ENCODE peak calls at places on chromosomes 3 and 15, in eight cellular contexts. P is HFF-Myc, H is GM06990, S is AG04450, I is bronchial epithelial cell, R is foreskin fibroblast, M is ovary, E is PC-3. X is an unnamed sample.

GRCh38 chr3:195802261-195802701 is 9.4 kb downstream of the MUC4 start:
- DNase-seq in P (no peak), H (no peak), S (no peak), I (no peak), R (no peak), M (no peak), E (no peak), X (no peak)

GRCh38 chr15:39869251-39869650 is 50.8 kb downstream of the GPR176 start:
- DNase-seq in P (no peak), H (no peak), S (no peak), I (no peak), R (no peak), M (no peak), E (no peak), X (no peak)

GRCh38 chr3:126130981-126131750 is 47.2 kb upstream of the SLC41A3 start:
- DNase-seq in P (no peak), H (no peak), S (no peak), I (no peak), R (no peak), M (peak), E (no peak), X (no peak)

GRCh38 chr3:194337965-194338753 is 13.0 kb downstream of the CPN2 start:
- DNase-seq in P (no peak), H (no peak), S (no peak), I (no peak), R (peak), M (no peak), E (no peak), X (no peak)

GRCh38 chr3:190911382-190911781 is 48.9 kb upstream of the GMNC start:
- DNase-seq in P (no peak), H (no peak), S (no peak), I (peak), R (no peak), M (no peak), E (no peak), X (peak)

GRCh38 chr3:94269763-94270162 is 206.9 kb downstream of the NSUN3 start:
- DNase-seq in P (no peak), H (no peak), S (no peak), I (no peak), R (no peak), M (no peak), E (no peak), X (no peak)

GRCh38 chr15:68034071-68034470 is 20.0 kb upstream of the PIAS1 start:
- DNase-seq in P (no peak), H (no peak), S (no peak), I (no peak), R (no peak), M (no peak), E (no peak), X (no peak)

GRCh38 chr15:68821190-68821897 is 649 bp upstream of the ANP32A start:
- DNase-seq in P (no peak), H (no peak), S (no peak), I (no peak), R (no peak), M (no peak), E (no peak), X (no peak)

GRCh38 chr3:28267984-28268849 is 26.8 kb downstream of the CMC1 start:
- DNase-seq in P (no peak), H (no peak), S (no peak), I (peak), R (peak), M (no peak), E (peak), X (no peak)

GRCh38 chr3:16801698-16802097 is 83.1 kb upstream of the PLCL2 start:
- DNase-seq in P (peak), H (no peak), S (no peak), I (no peak), R (peak), M (no peak), E (no peak), X (peak)

GRCh38 chr15:28098766-28099554 is at the start of gene OCA2:
- DNase-seq in P (peak), H (no peak), S (no peak), I (no peak), R (peak), M (no peak), E (peak), X (peak)
- H3K4me3 ChIP-seq in P (peak), H (no peak), S (peak), I (no peak), R (peak), M (no peak), E (peak), X (peak)

GRCh38 chr3:10709110-10709781 is 106.8 kb upstream of the SLC6A11 start:
- DNase-seq in P (no peak), H (no peak), S (no peak), I (no peak), R (no peak), M (no peak), E (no peak), X (no peak)
- TF ChIP-seq CTCF in P (no peak), H (no peak), S (no peak), I (no peak), R (no peak), M (no peak), E (peak), X (no peak)

GRCh38 chr3:5187152-5187919 is at the start of gene EDEM1:
- DNase-seq in P (peak), H (peak), S (peak), I (peak), R (peak), M (peak), E (peak), X (peak)

GRCh38 chr3:5186854-5187151 is 704 bp upstream of the EDEM1 start:
- DNase-seq in P (no peak), H (no peak), S (no peak), I (peak), R (peak), M (no peak), E (peak), X (no peak)

GRCh38 chr3:5185093-5185673 is 2.3 kb upstream of the EDEM1 start:
- DNase-seq in P (no peak), H (no peak), S (no peak), I (no peak), R (peak), M (no peak), E (no peak), X (no peak)

GRCh38 chr3:5187920-5188418 is 462 bp downstream of the EDEM1 start:
- DNase-seq in P (no peak), H (peak), S (no peak), I (no peak), R (peak), M (peak), E (peak), X (no peak)

GRCh38 chr3:5186089-5186853 is 1.2 kb upstream of the EDEM1 start:
- DNase-seq in P (no peak), H (no peak), S (no peak), I (no peak), R (peak), M (no peak), E (no peak), X (no peak)
- H3K4me3 ChIP-seq in P (peak), H (peak), S (peak), I (peak), R (peak), M (peak), E (peak), X (peak)

GRCh38 chr15:22839046-22839705 is 710 bp downstream of the NIPA2 start:
- DNase-seq in P (no peak), H (peak), S (no peak), I (peak), R (no peak), M (no peak), E (no peak), X (no peak)

DNA sequence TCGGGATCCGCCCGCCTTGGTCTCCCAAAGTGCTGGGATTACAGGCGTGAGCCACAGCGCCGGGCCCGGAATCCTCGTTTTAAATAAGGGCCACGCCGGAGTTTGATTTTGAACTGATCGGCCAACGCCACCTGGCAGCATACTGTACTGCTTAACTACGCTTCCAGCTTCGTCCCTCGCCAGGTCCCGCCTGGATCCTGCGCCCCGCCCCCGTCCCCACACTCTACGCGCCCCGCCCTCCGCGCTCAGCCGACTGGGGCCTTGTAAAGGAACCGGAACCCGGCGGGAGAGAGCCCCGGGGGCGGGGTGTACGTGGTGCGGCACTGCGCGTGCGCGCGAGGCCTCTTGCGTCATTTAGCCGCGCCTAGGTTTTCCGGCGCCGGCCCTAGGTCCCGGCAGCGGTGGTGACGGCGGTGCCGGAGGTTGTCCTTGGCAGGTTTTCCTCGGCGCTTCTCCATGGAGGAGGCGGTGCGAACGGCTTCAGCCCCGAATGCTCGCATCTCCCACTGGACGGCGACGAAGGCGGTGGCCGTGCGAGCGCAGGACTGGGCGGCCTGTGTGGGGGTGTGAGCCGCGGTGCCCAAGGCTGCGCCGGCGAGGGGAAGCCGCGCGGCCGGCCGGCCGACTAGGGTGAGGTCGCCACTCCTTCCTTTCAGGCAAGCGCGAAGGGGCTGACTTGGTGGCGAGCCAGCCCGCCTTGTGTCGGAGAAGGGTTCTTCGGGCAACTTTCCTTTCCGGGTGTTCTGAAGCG is at the start of gene NIPA2:
- DNase-seq in P (peak), H (peak), S (peak), I (peak), R (peak), M (peak), E (peak), X (peak)
- TF ChIP-seq CTCF in P (no peak), H (peak), S (no peak), I (peak), R (no peak), M (no peak), E (no peak), X (no peak)

DNA sequence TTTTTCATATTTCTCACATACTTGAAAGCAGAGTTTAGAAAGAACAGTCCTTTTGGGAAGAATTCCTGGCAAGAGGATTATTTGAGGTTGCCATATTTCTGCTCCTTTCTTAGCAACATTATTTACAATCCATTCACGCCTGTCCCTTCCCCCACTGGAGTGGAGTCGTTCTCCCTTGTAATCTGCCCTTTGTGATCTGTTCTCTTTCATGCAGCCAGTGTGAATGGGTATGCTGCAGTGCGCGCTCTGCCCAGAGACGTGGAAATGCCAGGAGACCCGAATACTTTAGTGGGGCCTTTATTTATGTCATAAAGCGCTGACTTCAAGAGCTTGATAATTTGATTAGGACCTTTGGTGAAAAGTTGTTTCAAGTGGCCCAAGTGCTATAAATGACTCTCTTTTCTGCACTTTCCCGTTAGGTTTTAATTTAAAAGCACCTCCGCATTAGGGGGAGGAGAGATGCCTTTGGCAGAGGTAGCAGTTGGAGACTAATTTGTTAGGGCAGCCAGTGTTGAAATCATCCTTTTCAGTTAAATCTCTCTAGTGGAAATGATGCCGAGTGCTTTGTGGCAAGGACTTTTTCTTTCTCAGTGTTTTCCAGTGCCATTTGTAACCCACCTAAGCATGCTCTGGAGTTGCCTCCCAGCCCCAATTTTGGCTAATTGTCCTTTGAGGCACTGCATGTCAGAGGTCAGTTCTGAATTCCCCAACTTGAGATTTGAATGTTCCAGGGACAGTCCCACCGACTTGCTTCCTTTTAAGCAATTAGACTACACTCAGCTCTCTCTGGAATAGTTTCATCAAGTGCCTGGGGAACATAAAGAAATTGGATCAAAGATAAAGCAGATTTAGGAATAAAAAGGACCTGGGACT is 52.5 kb downstream of the PSMD6 start:
- DNase-seq in P (no peak), H (no peak), S (no peak), I (no peak), R (no peak), M (no peak), E (no peak), X (no peak)
- H3K4me3 ChIP-seq in P (no peak), H (no peak), S (no peak), I (no peak), R (no peak), M (no peak), E (no peak), X (no peak)

GRCh38 chr3:139238281-139239030 is 105.4 kb upstream of the MRPS22 start:
- DNase-seq in P (no peak), H (no peak), S (no peak), I (no peak), R (no peak), M (peak), E (no peak), X (no peak)

GRCh38 chr3:139236336-139236735 is 107.5 kb upstream of the MRPS22 start:
- DNase-seq in P (no peak), H (no peak), S (no peak), I (no peak), R (no peak), M (no peak), E (no peak), X (no peak)

GRCh38 chr3:139241783-139242182 is 102.0 kb upstream of the MRPS22 start:
- DNase-seq in P (no peak), H (no peak), S (no peak), I (no peak), R (no peak), M (no peak), E (no peak), X (no peak)
- TF ChIP-seq CTCF in P (no peak), H (no peak), S (peak), I (no peak), R (no peak), M (peak), E (no peak), X (no peak)

DNA sequence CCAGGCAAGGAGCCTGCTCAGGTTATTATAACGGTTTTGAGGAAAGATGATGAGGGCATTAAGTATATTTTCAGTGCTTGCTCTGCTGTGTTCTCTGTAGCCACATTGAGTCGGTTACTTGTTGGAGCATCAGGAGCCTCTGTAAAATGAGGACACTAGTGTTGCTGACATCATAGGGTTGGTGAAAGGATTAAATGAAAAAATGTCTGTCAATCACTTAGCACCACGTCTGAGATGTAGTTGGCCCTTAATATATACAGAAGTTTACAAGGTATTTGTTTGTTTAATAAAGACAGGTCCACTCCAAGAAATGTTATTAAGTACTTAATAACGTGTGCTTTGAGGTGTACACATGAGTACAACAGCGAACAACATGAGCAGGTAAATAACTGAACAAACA is 735 bp upstream of the SLC25A26 start:
- DNase-seq in P (no peak), H (no peak), S (no peak), I (peak), R (peak), M (no peak), E (no peak), X (no peak)
- H3K4me3 ChIP-seq in P (peak), H (peak), S (peak), I (peak), R (peak), M (peak), E (peak), X (peak)

DNA sequence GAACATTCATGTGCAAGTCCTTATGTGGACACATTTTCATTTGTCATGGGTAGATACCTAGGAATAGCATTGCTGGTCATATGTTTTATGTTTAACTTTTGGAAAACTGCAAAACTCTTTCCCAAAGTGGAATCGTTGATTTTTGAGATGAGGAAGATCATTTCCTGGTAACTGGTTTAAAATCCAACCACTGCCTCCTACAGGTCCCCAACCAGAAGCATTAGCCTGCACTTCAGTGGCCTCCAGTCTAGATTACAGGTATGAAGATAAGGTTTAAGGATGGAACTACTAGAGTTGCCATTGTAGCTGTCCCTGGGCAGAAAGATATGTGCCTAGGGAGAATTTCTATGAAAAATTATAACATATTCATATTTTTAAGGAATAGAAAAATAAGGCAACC is 48.7 kb upstream of the BHLHE40 start:
- DNase-seq in P (no peak), H (no peak), S (no peak), I (no peak), R (no peak), M (no peak), E (no peak), X (no peak)
- TF ChIP-seq CTCF in P (peak), H (no peak), S (no peak), I (no peak), R (no peak), M (no peak), E (peak), X (no peak)